ENCODE peak calls at places on chromosomes 12 and 14, in ten cellular contexts. C is heart right ventricle, L is prostate gland, Z is glutamatergic neuron, V is astrocyte, N is transverse colon, F is WERI-Rb-1, Y is psoas muscle, S is IMR-90, G is nephron progenitor cell. K is an unnamed sample.

GRCh38 chr12:99495797-99496196 is 151.8 kb upstream of the GARIN6 start:
- DNase-seq in Y (no peak), C (no peak), Z (no peak), S (no peak), L (no peak), N (no peak), V (no peak), G (no peak), F (peak), K (no peak)

GRCh38 chr14:38404100-38404541 is 148.2 kb upstream of the CLEC14A start:
- DNase-seq in S (peak), V (peak), N (no peak), F (no peak), L (no peak), G (no peak), C (no peak), Z (no peak), Y (no peak), K (peak)

GRCh38 chr12:65495233-65495632 is 216.8 kb downstream of the MSRB3 start:
- DNase-seq in V (peak), C (no peak), Z (no peak), F (no peak), Y (no peak), N (no peak), S (peak), L (no peak), G (no peak), K (no peak)

GRCh38 chr14:29734732-29735131 is 192.9 kb downstream of the PRKD1 start:
- DNase-seq in Y (no peak), L (no peak), S (no peak), G (no peak), C (no peak), Z (no peak), V (no peak), N (no peak), F (no peak), K (no peak)

GRCh38 chr12:5184159-5184558 is 140.5 kb downstream of the KCNA5 start:
- DNase-seq in Y (no peak), F (no peak), C (no peak), S (peak), N (no peak), V (no peak), Z (no peak), L (no peak), G (no peak), K (no peak)

GRCh38 chr14:37870170-37870569 is 274.7 kb downstream of the TTC6 start:
- DNase-seq in Y (no peak), L (no peak), N (no peak), S (no peak), V (no peak), F (no peak), Z (no peak), C (no peak), G (no peak), K (no peak)

GRCh38 chr14:59055439-59056045 is 132.9 kb upstream of the DAAM1 start:
- DNase-seq in S (peak), G (peak), V (peak), Y (no peak), F (no peak), Z (no peak), L (peak), N (peak), C (peak), K (peak)

GRCh38 chr12:25796523-25797000 is 161.9 kb upstream of the RASSF8 start:
- DNase-seq in L (no peak), V (peak), N (no peak), S (peak), Z (no peak), G (no peak), C (no peak), Y (no peak), F (no peak), K (no peak)

GRCh38 chr14:85978851-85979250 is 448.9 kb downstream of the FLRT2 start:
- DNase-seq in V (no peak), S (no peak), L (no peak), Z (no peak), Y (no peak), N (no peak), G (no peak), C (no peak), F (no peak), K (no peak)

GRCh38 chr14:53880761-53881160 is 75.9 kb downstream of the BMP4 start:
- DNase-seq in S (no peak), G (no peak), C (no peak), V (no peak), L (no peak), F (no peak), N (no peak), Z (no peak), Y (no peak), K (no peak)

GRCh38 chr12:57853864-57854556 is 7.5 kb upstream of the CTDSP2 start:
- DNase-seq in Y (no peak), C (no peak), V (no peak), N (no peak), F (no peak), L (no peak), S (no peak), G (no peak), Z (no peak), K (no peak)

GRCh38 chr12:105278043-105278697 is 42.2 kb upstream of the APPL2 start:
- DNase-seq in F (no peak), Y (no peak), S (peak), L (no peak), V (no peak), N (no peak), Z (no peak), C (no peak), G (no peak), K (peak)

GRCh38 chr12:12195516-12195915 is 71.3 kb downstream of the LRP6 start:
- DNase-seq in S (no peak), F (no peak), L (no peak), Z (no peak), N (no peak), Y (no peak), V (no peak), C (no peak), G (no peak), K (no peak)

GRCh38 chr12:84161296-84161695 is 751.3 kb downstream of the SLC6A15 start:
- DNase-seq in Z (no peak), N (no peak), L (no peak), F (no peak), S (no peak), Y (no peak), G (no peak), C (no peak), V (no peak), K (no peak)

GRCh38 chr12:116712458-116713303 is 25.2 kb downstream of the SPRING1 start:
- DNase-seq in C (no peak), L (peak), V (no peak), F (no peak), S (no peak), G (no peak), Z (no peak), Y (no peak), N (no peak), K (no peak)

GRCh38 chr12:109174468-109174867 is 58.1 kb downstream of the ACACB start:
- DNase-seq in G (no peak), L (no peak), F (no peak), V (no peak), Y (no peak), S (no peak), Z (no peak), N (no peak), C (no peak), K (no peak)

GRCh38 chr14:71672596-71672995 is 259.6 kb upstream of the RGS6 start:
- DNase-seq in G (no peak), Z (no peak), C (no peak), L (no peak), Y (no peak), N (no peak), V (no peak), F (no peak), S (no peak), K (no peak)

GRCh38 chr14:34012978-34013713 is 62.3 kb upstream of the EGLN3 start:
- DNase-seq in N (no peak), V (no peak), C (no peak), L (no peak), Y (no peak), Z (no peak), S (no peak), F (no peak), G (no peak), K (no peak)

GRCh38 chr14:71591929-71592328 is 340.3 kb upstream of the RGS6 start:
- DNase-seq in S (peak), Y (no peak), V (peak), Z (no peak), L (no peak), F (no peak), N (no peak), G (no peak), C (no peak), K (peak)

GRCh38 chr14:38593477-38593876 is 337.6 kb upstream of the CLEC14A start:
- DNase-seq in Y (no peak), V (no peak), S (no peak), N (no peak), F (no peak), L (no peak), Z (no peak), G (no peak), C (no peak), K (no peak)

GRCh38 chr14:24775919-24776318 is 141.9 kb upstream of the GZMB start:
- DNase-seq in F (no peak), S (no peak), Z (no peak), V (no peak), Y (no peak), N (no peak), G (no peak), C (no peak), L (no peak), K (no peak)

GRCh38 chr14:79356040-79356439 is 855.3 kb downstream of the DIO2 start:
- DNase-seq in Y (no peak), L (no peak), S (peak), N (no peak), G (no peak), F (no peak), Z (no peak), C (no peak), V (peak), K (peak)

GRCh38 chr12:13101854-13102375 is 1.6 kb downstream of the GSG1 start:
- DNase-seq in Z (no peak), N (peak), V (no peak), F (peak), Y (no peak), C (no peak), G (no peak), S (peak), L (peak), K (peak)

GRCh38 chr12:104590002-104590401 is 133.3 kb downstream of the CHST11 start:
- DNase-seq in G (no peak), C (no peak), Y (no peak), L (no peak), F (no peak), Z (no peak), N (no peak), S (no peak), V (no peak), K (no peak)

GRCh38 chr12:65720136-65720535 is 104.1 kb upstream of the HMGA2 start:
- DNase-seq in V (peak), C (no peak), N (no peak), G (no peak), Y (no peak), L (no peak), Z (no peak), S (peak), F (no peak), K (peak)

GRCh38 chr12:126761420-126761819 is 1505.5 kb upstream of the TMEM132C start:
- DNase-seq in G (no peak), F (no peak), Z (no peak), S (no peak), N (no peak), V (no peak), L (no peak), Y (no peak), C (no peak), K (no peak)

GRCh38 chr12:76409074-76409473 is 60.9 kb upstream of the BBS10 start:
- DNase-seq in Y (no peak), N (no peak), S (no peak), Z (no peak), G (no peak), C (no peak), L (no peak), F (no peak), V (no peak), K (no peak)

GRCh38 chr12:93990832-93991748 is 157.3 kb upstream of the PLXNC1 start:
- DNase-seq in N (no peak), S (peak), C (peak), F (peak), Y (peak), V (peak), Z (peak), L (no peak), G (peak), K (peak)

GRCh38 chr12:48910196-48910595 is 15.1 kb downstream of the FKBP11 start:
- DNase-seq in Y (no peak), Z (no peak), S (no peak), L (no peak), N (no peak), G (no peak), F (no peak), V (no peak), C (no peak), K (no peak)

DNA sequence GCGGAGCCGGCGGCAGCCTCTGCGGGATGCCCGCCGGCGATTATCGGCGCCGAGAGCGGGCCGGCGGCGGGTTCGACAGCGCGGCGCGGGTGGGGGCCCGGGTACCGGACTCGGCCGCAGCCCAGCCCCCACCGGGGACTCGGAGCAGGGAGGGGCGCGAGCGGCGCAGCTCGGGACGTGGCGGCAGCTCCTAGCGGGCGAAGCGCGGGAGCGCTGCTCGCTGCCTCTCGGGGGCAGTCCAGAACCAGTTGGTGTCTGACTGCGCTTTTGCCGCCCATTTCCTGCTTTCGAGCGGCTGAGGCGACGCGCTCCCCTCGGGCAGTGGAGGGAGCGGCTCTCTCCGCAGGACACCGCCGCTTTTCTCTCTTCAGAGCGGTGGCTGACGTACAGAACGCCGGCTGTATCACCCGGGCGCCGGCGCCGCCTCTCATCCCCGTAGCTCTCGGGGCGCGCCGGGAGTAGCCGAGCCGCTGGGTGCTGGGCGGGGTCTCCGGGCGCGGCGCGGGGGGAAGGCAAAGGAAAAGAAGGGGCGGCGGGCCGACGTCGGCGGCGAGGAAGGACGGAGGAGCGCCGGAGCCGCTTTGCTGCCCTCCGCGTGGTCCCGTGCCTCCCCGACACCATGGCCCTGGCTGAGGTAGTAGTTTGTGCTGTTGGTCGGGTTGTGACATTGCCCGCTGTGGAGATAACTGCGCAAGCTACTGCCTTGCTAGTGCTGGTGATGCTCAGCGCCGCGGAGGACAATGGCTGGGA is 136.6 kb downstream of the MON2 start:
- DNase-seq in S (peak), V (peak), F (peak), Y (peak), L (peak), N (peak), Z (peak), C (peak), G (peak), K (peak)
- TF ChIP-seq CTCF in S (peak), V (peak), F (peak), Y (peak), L (peak), N (peak), Z (peak), C (peak), G (peak), K (peak)

GRCh38 chr12:24048446-24048845 is 99.0 kb upstream of the SOX5 start:
- DNase-seq in L (no peak), S (no peak), Y (no peak), Z (no peak), V (no peak), F (no peak), N (no peak), G (no peak), C (no peak), K (no peak)
- TF ChIP-seq CTCF in L (no peak), S (no peak), Y (no peak), Z (no peak), V (no peak), F (no peak), N (no peak), G (no peak), C (no peak), K (no peak)

DNA sequence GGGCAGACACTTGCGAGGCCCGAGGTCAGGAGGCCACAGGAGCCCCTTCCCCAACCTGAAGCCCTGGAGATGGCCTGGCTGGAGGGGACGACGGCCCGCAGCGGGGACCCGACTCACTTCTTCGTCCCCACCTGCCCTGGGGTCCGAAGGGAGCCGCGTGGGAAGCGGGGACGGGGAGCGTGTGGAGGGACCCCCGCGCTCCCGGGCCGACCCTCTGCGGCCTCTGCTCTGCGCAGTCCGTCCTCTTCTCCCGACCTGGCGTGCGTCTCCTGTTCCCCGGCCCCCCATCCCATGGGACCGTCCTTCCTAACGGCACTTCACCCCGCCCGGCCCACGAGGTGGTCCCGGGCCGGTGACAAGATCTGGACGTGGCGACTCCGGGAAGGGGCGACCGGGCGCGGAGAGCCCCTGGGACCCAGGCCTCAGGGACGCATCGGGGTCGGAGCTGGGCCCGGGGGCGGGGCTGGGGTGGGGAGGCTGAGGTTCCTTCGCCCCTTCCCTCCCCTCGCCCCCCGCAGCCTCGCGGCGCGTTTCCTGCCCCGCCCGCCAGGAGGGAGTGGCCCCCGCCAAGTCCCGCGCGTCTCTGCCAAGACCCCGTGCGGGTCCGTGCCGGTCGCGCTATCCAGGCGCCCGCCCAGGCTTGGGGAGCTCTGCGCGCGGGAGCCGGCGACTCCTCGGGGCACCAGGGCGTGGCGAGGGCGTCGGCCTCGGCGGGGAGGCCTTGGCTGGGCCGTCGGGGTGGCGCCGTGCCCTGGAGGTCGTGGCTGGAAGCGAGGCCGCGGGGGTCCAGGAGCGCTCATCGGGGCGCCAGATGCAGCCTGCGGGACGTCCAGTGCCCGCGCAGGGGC is 97.1 kb downstream of the TNFAIP2 start:
- DNase-seq in S (no peak), Z (peak), N (no peak), G (peak), C (no peak), V (no peak), L (no peak), Y (no peak), F (no peak), K (no peak)
- TF ChIP-seq CTCF in S (no peak), Z (no peak), N (no peak), G (no peak), C (no peak), V (no peak), L (no peak), Y (no peak), F (no peak), K (no peak)

GRCh38 chr14:103418508-103418818 is 33.2 kb downstream of the MARK3 start:
- DNase-seq in L (no peak), V (peak), G (no peak), S (peak), C (no peak), Y (no peak), F (no peak), Z (no peak), N (no peak), K (peak)

GRCh38 chr14:103416916-103417315 is 31.7 kb downstream of the MARK3 start:
- DNase-seq in F (no peak), L (no peak), Y (no peak), S (no peak), C (no peak), Z (no peak), N (no peak), G (no peak), V (no peak), K (no peak)
- TF ChIP-seq CTCF in F (no peak), L (no peak), Y (no peak), S (no peak), C (no peak), Z (no peak), N (no peak), G (no peak), V (no peak), K (no peak)

DNA sequence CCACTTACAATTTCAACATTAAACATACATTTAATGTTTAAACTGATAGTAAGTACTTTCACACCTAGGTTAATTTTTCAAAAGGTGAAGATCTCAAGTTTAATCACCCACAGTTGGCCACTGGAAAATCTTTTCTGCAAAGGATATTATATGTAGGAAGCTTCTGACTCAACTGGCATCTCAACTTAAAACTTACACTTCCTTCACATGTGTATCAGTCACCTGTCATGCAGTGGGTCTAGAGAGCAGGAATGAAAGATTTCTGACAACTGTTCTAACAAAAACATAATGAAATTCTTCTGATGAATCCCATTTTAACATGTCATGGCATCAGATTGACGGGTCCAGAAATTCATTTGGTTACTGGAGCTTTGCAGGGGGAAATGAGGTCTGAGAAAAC is 192.8 kb downstream of the KLHL28 start:
- DNase-seq in L (no peak), Y (no peak), Z (no peak), F (no peak), N (no peak), G (no peak), V (no peak), S (no peak), C (no peak), K (no peak)
- TF ChIP-seq CTCF in L (no peak), Y (no peak), Z (no peak), F (no peak), N (no peak), G (no peak), V (no peak), S (no peak), C (no peak), K (no peak)

GRCh38 chr12:67411562-67411961 is 142.4 kb downstream of the CAND1 start:
- DNase-seq in Y (no peak), G (no peak), F (no peak), Z (no peak), N (no peak), C (no peak), V (no peak), S (no peak), L (no peak), K (no peak)

GRCh38 chr12:67414011-67414715 is 145.0 kb downstream of the CAND1 start:
- DNase-seq in L (no peak), C (no peak), Y (no peak), V (no peak), S (no peak), N (no peak), G (no peak), F (no peak), Z (no peak), K (no peak)

GRCh38 chr12:67419810-67420209 is 150.7 kb downstream of the CAND1 start:
- DNase-seq in N (no peak), F (no peak), G (no peak), V (no peak), S (no peak), Y (no peak), Z (no peak), L (no peak), C (no peak), K (no peak)

GRCh38 chr12:67413577-67413976 is 144.4 kb downstream of the CAND1 start:
- DNase-seq in F (no peak), C (no peak), G (no peak), S (no peak), V (no peak), Y (no peak), L (no peak), N (no peak), Z (peak), K (peak)

GRCh38 chr12:67415473-67415872 is 146.3 kb downstream of the CAND1 start:
- DNase-seq in Y (no peak), C (peak), V (peak), L (no peak), Z (no peak), S (peak), F (peak), N (no peak), G (no peak), K (peak)
- TF ChIP-seq CTCF in Y (peak), C (peak), V (peak), L (no peak), Z (no peak), S (peak), F (peak), N (no peak), G (peak), K (peak)

GRCh38 chr12:121212875-121213274 is 2.9 kb downstream of the P2RX4 start:
- DNase-seq in Z (no peak), G (no peak), F (no peak), V (no peak), L (no peak), N (no peak), C (no peak), S (no peak), Y (no peak), K (no peak)

GRCh38 chr12:121209221-121209620 is 708 bp upstream of the P2RX4 start:
- DNase-seq in L (no peak), C (no peak), Z (no peak), Y (peak), F (no peak), S (no peak), N (no peak), G (no peak), V (no peak), K (no peak)

GRCh38 chr12:121205491-121205890 is 4.4 kb upstream of the P2RX4 start:
- DNase-seq in Z (no peak), F (no peak), G (no peak), Y (no peak), N (no peak), L (no peak), S (no peak), V (no peak), C (no peak), K (no peak)

GRCh38 chr12:121214171-121214777 is 4.3 kb downstream of the P2RX4 start:
- DNase-seq in Z (no peak), G (no peak), V (peak), S (peak), C (no peak), L (no peak), Y (no peak), N (no peak), F (no peak), K (peak)

GRCh38 chr12:121209629-121210572 is at the start of gene P2RX4:
- DNase-seq in Y (peak), V (peak), C (peak), Z (peak), L (peak), N (peak), G (peak), F (peak), S (peak), K (peak)
- TF ChIP-seq CTCF in Y (no peak), V (no peak), C (peak), Z (no peak), L (peak), N (peak), G (no peak), F (peak), S (peak), K (peak)

K was measured in fibroblast of villous mesenchyme.